ENCODE peak calls at places on chromosomes 5 and 9, in six cellular contexts. O is neuronal stem cell; W is activated naive CD4-positive, alpha-beta T cell treated with anti-CD3 and anti-CD28 coated beads, Interleukin-2, amount 10 ng/mL, durations not matched to agents 7 days and 5 days; S is RWPE1; G is fibroblast of lung; Q is progenitor cell of endocrine pancreas. P is an unnamed sample.

GRCh38 chr9:132268725-132269352 is 85.9 kb downstream of the SETX start:
- DNase-seq in W (peak), G (peak), O (peak), S (peak), Q (peak), P (peak)

GRCh38 chr5:160169326-160169725 is 50.1 kb upstream of the PWWP2A start:
- DNase-seq in O (no peak), G (peak), W (no peak), S (no peak), Q (no peak), P (no peak)

GRCh38 chr5:171261361-171261760 is 47.7 kb upstream of the TLX3 start:
- DNase-seq in Q (no peak), S (no peak), G (no peak), O (no peak), W (no peak), P (no peak)

GRCh38 chr5:120055858-120056257 is 408.2 kb upstream of the PRR16 start:
- DNase-seq in W (no peak), O (no peak), Q (no peak), G (peak), S (peak), P (no peak)

GRCh38 chr5:141879941-141880738 is 1.9 kb upstream of the PCDH1 start:
- DNase-seq in W (no peak), G (no peak), Q (no peak), S (no peak), O (no peak), P (no peak)

GRCh38 chr5:134248271-134248670 is 22.4 kb upstream of the PPP2CA start:
- DNase-seq in O (no peak), S (no peak), Q (no peak), G (no peak), W (no peak), P (no peak)

GRCh38 chr5:9653061-9653460 is 22.9 kb upstream of the TAS2R1 start:
- DNase-seq in O (no peak), G (no peak), Q (no peak), S (no peak), W (no peak), P (no peak)

GRCh38 chr5:153555420-153556114 is 65.1 kb downstream of the GRIA1 start:
- DNase-seq in S (no peak), Q (no peak), O (no peak), W (no peak), G (no peak), P (no peak)

GRCh38 chr5:145360936-145361335 is 474.2 kb downstream of the PRELID2 start:
- DNase-seq in W (no peak), G (peak), S (no peak), Q (no peak), O (no peak), P (no peak)

GRCh38 chr9:75046725-75047345 is 18.7 kb upstream of the CARNMT1 start:
- DNase-seq in O (no peak), W (no peak), G (no peak), S (no peak), Q (no peak), P (no peak)

GRCh38 chr9:4510546-4511322 is 20.5 kb downstream of the SLC1A1 start:
- DNase-seq in O (no peak), W (no peak), Q (no peak), G (no peak), S (no peak), P (no peak)

GRCh38 chr9:112861638-112862555 is 28.8 kb downstream of the SLC46A2 start:
- DNase-seq in S (no peak), Q (no peak), G (peak), O (no peak), W (no peak), P (no peak)

GRCh38 chr5:135426102-135427082 is 20.8 kb downstream of the DCANP1 start:
- DNase-seq in W (peak), G (peak), S (peak), Q (no peak), O (peak), P (no peak)

GRCh38 chr9:110623462-110624025 is 44.0 kb upstream of the SVEP1 start:
- DNase-seq in G (peak), Q (peak), O (peak), W (peak), S (peak), P (no peak)

GRCh38 chr5:180831139-180832080 is 28.8 kb upstream of the MGAT1 start:
- DNase-seq in Q (peak), W (peak), S (peak), G (peak), O (peak), P (peak)

GRCh38 chr5:103896593-103896992 is 334.0 kb upstream of the NUDT12 start:
- DNase-seq in S (no peak), G (no peak), Q (no peak), O (no peak), W (no peak), P (no peak)

GRCh38 chr5:53095222-53095621 is 14.3 kb downstream of the MOCS2 start:
- DNase-seq in O (no peak), G (no peak), W (no peak), Q (no peak), S (no peak), P (no peak)

GRCh38 chr5:56941981-56942380 is 9.9 kb downstream of the MIER3 start:
- DNase-seq in O (no peak), Q (no peak), W (no peak), S (no peak), G (peak), P (no peak)

GRCh38 chr5:35780236-35780635 is 76.5 kb upstream of the IL7R start:
- DNase-seq in O (no peak), S (no peak), Q (no peak), W (peak), G (no peak), P (peak)

GRCh38 chr5:124628251-124628650 is 118.2 kb downstream of the ZNF608 start:
- DNase-seq in W (no peak), S (no peak), G (no peak), Q (no peak), O (no peak), P (no peak)

GRCh38 chr9:93555370-93555769 is 21.0 kb upstream of the PHF2 start:
- DNase-seq in G (no peak), Q (no peak), W (no peak), O (no peak), S (no peak), P (no peak)

GRCh38 chr9:125884196-125884595 is 137.0 kb downstream of the PBX3 start:
- DNase-seq in O (no peak), G (no peak), S (no peak), Q (no peak), W (no peak), P (no peak)

GRCh38 chr5:173826179-173826920 is 61.8 kb upstream of the CPEB4 start:
- DNase-seq in O (no peak), G (no peak), S (no peak), Q (no peak), W (no peak), P (no peak)

GRCh38 chr5:136984772-136985455 is 514.2 kb downstream of the SPOCK1 start:
- DNase-seq in S (no peak), Q (no peak), W (no peak), G (no peak), O (no peak), P (no peak)

GRCh38 chr9:6811436-6811835 is 53.7 kb downstream of the KDM4C start:
- DNase-seq in S (no peak), W (no peak), Q (no peak), O (no peak), G (peak), P (no peak)

GRCh38 chr5:74833537-74834266 is 32.5 kb downstream of the FAM169A start:
- DNase-seq in Q (no peak), W (no peak), O (no peak), G (no peak), S (no peak), P (no peak)

GRCh38 chr5:171427318-171428167 is 8.1 kb downstream of the FGF18 start:
- DNase-seq in W (no peak), Q (no peak), O (no peak), S (no peak), G (no peak), P (peak)

P was measured in activated effector memory CD4-positive, alpha-beta T cell treated with anti-CD3 and anti-CD28 coated beads, Interleukin-2, amount 50 U/mL, for 16 hours.